ENCODE peak calls at places on chromosomes 5 and 9, in four cellular contexts. E is SJSA1; C is uterus; X is CD4-positive, alpha-beta T cell. D is an unnamed sample.

GRCh38 chr9:87269777-87270176 is 227.9 kb upstream of the DAPK1 start:
- DNase-seq in X (no peak), E (no peak), C (no peak), D (no peak)

GRCh38 chr9:87886210-87887150 is 3.8 kb downstream of the SPATA31E1 start:
- DNase-seq in E (no peak), C (no peak), X (no peak), D (no peak)

GRCh38 chr5:138610468-138611294 is 35.5 kb upstream of the HSPA9 start:
- DNase-seq in C (no peak), X (no peak), E (no peak), D (no peak)

GRCh38 chr5:107428303-107428761 is 242.4 kb downstream of the EFNA5 start:
- DNase-seq in E (no peak), X (no peak), C (no peak), D (no peak)

GRCh38 chr9:110601098-110601497 is 21.6 kb upstream of the SVEP1 start:
- DNase-seq in C (no peak), X (no peak), E (no peak), D (no peak)

GRCh38 chr5:980001-980588 is 28.5 kb upstream of the NKD2 start:
- DNase-seq in E (no peak), C (no peak), X (no peak), D (no peak)

GRCh38 chr5:159605585-159605984 is 275.3 kb upstream of the IL12B start:
- DNase-seq in X (no peak), E (no peak), C (no peak), D (no peak)

GRCh38 chr9:32426278-32426939 is 42.0 kb downstream of the ACO1 start:
- DNase-seq in E (peak; percentile 33), X (no peak), C (no peak), D (no peak)

GRCh38 chr9:136016882-136017812 is 56.0 kb upstream of the UBAC1 start:
- DNase-seq in C (peak; percentile 11), X (no peak), E (no peak), D (no peak)

GRCh38 chr5:80216753-80217596 is 38.9 kb downstream of the SERINC5 start:
- DNase-seq in X (no peak), E (no peak), C (peak; percentile 30), D (no peak)

GRCh38 chr9:114988962-114989599 is 58.7 kb upstream of the TNFSF8 start:
- DNase-seq in C (no peak), X (no peak), E (no peak), D (no peak)

GRCh38 chr5:142743677-142744441 is 26.3 kb upstream of the ARHGAP26 start:
- DNase-seq in C (peak; percentile 23), X (no peak), E (no peak), D (no peak)

GRCh38 chr9:75229605-75230332 is 141.5 kb downstream of the OSTF1 start:
- DNase-seq in C (no peak), X (no peak), E (no peak), D (no peak)

GRCh38 chr5:152170350-152170749 is 234.7 kb downstream of the NMUR2 start:
- DNase-seq in C (no peak), E (no peak), X (no peak), D (no peak)

GRCh38 chr5:69451941-69452652 is 37.2 kb downstream of the MARVELD2 start:
- DNase-seq in E (no peak), C (no peak), X (no peak), D (no peak)

GRCh38 chr9:37967681-37968080 is 63.8 kb upstream of the SLC25A51 start:
- DNase-seq in E (no peak), X (no peak), C (no peak), D (no peak)

GRCh38 chr5:1299961-1300360 is 5.1 kb upstream of the TERT start:
- DNase-seq in X (no peak), C (no peak), E (no peak), D (peak; percentile 6)

GRCh38 chr5:125120012-125120411 is 373.6 kb upstream of the ZNF608 start:
- DNase-seq in X (no peak), C (no peak), E (no peak), D (no peak)

GRCh38 chr5:138951091-138951985 is 76.2 kb upstream of the LRRTM2 start:
- DNase-seq in C (no peak), E (no peak), X (no peak), D (no peak)

GRCh38 chr9:77271023-77271690 is 93.8 kb downstream of the VPS13A start:
- DNase-seq in E (no peak), C (no peak), X (no peak), D (no peak)

GRCh38 chr9:71743217-71743705 is 25.1 kb downstream of the CEMIP2 start:
- DNase-seq in X (no peak), C (no peak), E (peak; percentile 43), D (no peak)

GRCh38 chr9:35763803-35764202 is 9.7 kb upstream of the MSMP start:
- DNase-seq in X (no peak), E (no peak), C (no peak), D (no peak)

GRCh38 chr9:14608521-14608920 is 84.7 kb downstream of the ZDHHC21 start:
- DNase-seq in X (no peak), E (no peak), C (no peak), D (no peak)

GRCh38 chr5:146878471-146879172 is at the start of gene PPP2R2B:
- DNase-seq in E (peak; percentile 13), X (peak; percentile 29), C (peak; percentile 19), D (peak; percentile 30)

GRCh38 chr9:95336281-95336680 is 18.8 kb upstream of the FANCC start:
- DNase-seq in C (no peak), E (no peak), X (no peak), D (no peak)

GRCh38 chr9:87711857-87712800 is 13.8 kb upstream of the CTSL start:
- DNase-seq in X (no peak), C (no peak), E (peak; percentile 76), D (no peak)

GRCh38 chr9:133897675-133898074 is 94.4 kb downstream of the VAV2 start:
- DNase-seq in E (no peak), C (no peak), X (no peak), D (no peak)

GRCh38 chr5:56993241-56993640 is 41.3 kb upstream of the MIER3 start:
- DNase-seq in E (no peak), X (no peak), C (no peak), D (no peak)

GRCh38 chr5:132103380-132103951 is 29.9 kb downstream of the CSF2 start:
- DNase-seq in X (peak; percentile 52), E (peak; percentile 94), C (peak; percentile 36), D (peak; percentile 56)

GRCh38 chr5:142059304-142059940 is 46.6 kb upstream of the GNPDA1 start:
- DNase-seq in C (no peak), E (no peak), X (no peak), D (no peak)

GRCh38 chr5:91166040-91166807 is 216.9 kb downstream of the ARRDC3 start:
- DNase-seq in X (no peak), E (peak; percentile 56), C (no peak), D (no peak)

GRCh38 chr5:96117863-96118651 is 156.4 kb upstream of the ELL2 start:
- DNase-seq in X (no peak), C (no peak), E (peak; percentile 26), D (no peak)

GRCh38 chr9:131237931-131238401 is 38.3 kb downstream of the FAM78A start:
- DNase-seq in X (peak; percentile 84), C (no peak), E (peak; percentile 36), D (peak; percentile 58)

GRCh38 chr5:20615888-20616563 is 628.0 kb upstream of the CDH18 start:
- DNase-seq in E (no peak), X (no peak), C (no peak), D (no peak)

GRCh38 chr9:135906291-135907005 is 898 bp downstream of the CAMSAP1 start:
- DNase-seq in E (peak; percentile 23), C (peak; percentile 23), X (no peak), D (no peak)

GRCh38 chr5:117065800-117066199 is 491.2 kb upstream of the SEMA6A start:
- DNase-seq in X (no peak), E (no peak), C (no peak), D (no peak)

GRCh38 chr9:32524558-32525461 is 1.2 kb downstream of the RIGI start:
- DNase-seq in C (no peak), E (peak; percentile 14), X (peak; percentile 9), D (no peak)

GRCh38 chr5:121640298-121640697 is 211.4 kb upstream of the FTMT start:
- DNase-seq in C (no peak), E (no peak), X (no peak), D (no peak)

GRCh38 chr5:121630402-121630801 is 221.3 kb upstream of the FTMT start:
- DNase-seq in C (no peak), X (no peak), E (no peak), D (no peak)

GRCh38 chr5:121634946-121635345 is 216.7 kb upstream of the FTMT start:
- DNase-seq in E (no peak), C (no peak), X (no peak), D (no peak)
- H3K9me3 ChIP-seq in E (no peaks in the 10 kb centered on the region), C (no peaks in the 10 kb centered on the region), X (no peaks in the 10 kb centered on the region), D (no peaks in the 10 kb centered on the region)

GRCh38 chr5:73298251-73299016 is 125.4 kb downstream of the TMEM174 start:
- DNase-seq in X (no peak), E (peak; percentile 43), C (no peak), D (no peak)

GRCh38 chr5:73301208-73302088 is 128.5 kb downstream of the TMEM174 start:
- DNase-seq in X (no peak), E (no peak), C (no peak), D (no peak)

GRCh38 chr5:73299017-73299630 is 126.1 kb downstream of the TMEM174 start:
- DNase-seq in C (no peak), E (peak; percentile 55), X (no peak), D (no peak)

GRCh38 chr5:73300520-73301207 is 127.7 kb downstream of the TMEM174 start:
- DNase-seq in C (no peak), X (no peak), E (no peak), D (no peak)

GRCh38 chr5:73299665-73300435 is 126.9 kb downstream of the TMEM174 start:
- DNase-seq in X (no peak), E (no peak), C (no peak), D (no peak)
- H3K9me3 ChIP-seq in X (no peaks in the 10 kb centered on the region), E (peaks cover 4% of the 10 kb centered on the region), C (no peaks in the 10 kb centered on the region), D (no peaks in the 10 kb centered on the region)

GRCh38 chr5:179451099-179451812 is 99.1 kb upstream of the RUFY1 start:
- DNase-seq in X (no peak), C (no peak), E (no peak), D (no peak)
- H3K9me3 ChIP-seq in X (no peaks in the 10 kb centered on the region), C (no peaks in the 10 kb centered on the region), E (peaks cover 31% of the 10 kb centered on the region), D (no peaks in the 10 kb centered on the region)

DNA sequence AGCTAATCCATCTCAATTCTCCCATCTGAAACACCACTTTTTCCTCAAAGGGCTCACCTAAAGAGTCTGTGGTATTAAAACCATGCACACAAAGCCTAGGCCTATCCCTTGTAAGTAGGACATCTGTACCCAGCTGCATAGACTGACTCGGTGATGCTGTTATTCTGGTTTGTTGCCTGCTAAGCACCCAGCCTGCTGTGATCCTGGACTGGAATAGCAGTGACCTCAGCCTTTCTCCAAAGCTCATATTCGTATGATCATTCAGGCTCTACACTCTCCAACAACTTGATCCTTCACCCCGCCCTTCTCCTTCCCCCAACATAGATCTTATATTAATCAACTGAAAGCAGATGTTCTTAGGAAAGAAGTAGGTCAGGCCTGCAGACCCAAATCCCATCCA is 81.5 kb upstream of the WWC1 start:
- DNase-seq in X (no peak), E (no peak), C (no peak), D (no peak)
- H3K9me3 ChIP-seq in X (no peaks in the 10 kb centered on the region), E (no peaks in the 10 kb centered on the region), C (no peaks in the 10 kb centered on the region), D (no peaks in the 10 kb centered on the region)

DNA sequence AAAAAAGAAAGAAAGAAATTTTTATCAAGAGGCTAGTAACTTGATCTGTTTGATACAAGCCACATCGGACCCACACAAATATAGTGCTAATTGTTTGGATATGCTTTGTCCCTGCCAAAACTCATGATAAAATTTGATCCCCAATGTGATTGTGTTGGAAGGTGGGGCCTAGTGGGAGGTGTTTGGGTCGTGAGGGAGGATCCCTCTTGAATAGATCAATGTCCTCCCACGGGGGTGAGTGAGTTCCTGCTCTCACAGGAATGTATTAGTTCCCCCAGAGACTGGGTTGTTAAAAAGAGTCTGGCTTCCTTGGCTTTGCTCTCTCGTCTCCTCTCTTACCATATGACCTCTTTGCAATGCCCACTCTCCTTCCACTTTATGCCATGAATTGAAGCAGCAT is 80.6 kb upstream of the CPLX2 start:
- DNase-seq in C (no peak), X (no peak), E (no peak), D (no peak)
- H3K9me3 ChIP-seq in C (no peaks in the 10 kb centered on the region), X (no peaks in the 10 kb centered on the region), E (no peaks in the 10 kb centered on the region), D (peaks cover 4% of the 10 kb centered on the region)